ENCODE peak calls at places on chromosomes 5 and 9, in six cellular contexts. F is mucosa of descending colon; E is natural killer cell; O is HFF-Myc; I is gastrocnemius medialis; R is CD8-positive, alpha-beta T cell. V is an unnamed sample.
A peak's percentile ranks its signal among the peaks of the same experiment; 100 is the strongest.

GRCh38 chr5:133226186-133226585 is 174.4 kb downstream of the HSPA4 start:
- DNase-seq in O (no peak), R (no peak), E (no peak), F (no peak), I (no peak), V (no peak)

GRCh38 chr9:80127920-80128319 is 556.2 kb downstream of the TLE4 start:
- DNase-seq in E (no peak), F (no peak), O (no peak), I (no peak), R (no peak), V (no peak)

GRCh38 chr9:112348257-112348992 is 15.0 kb upstream of the PTBP3 start:
- DNase-seq in I (peak; percentile 61), R (peak; percentile 19), O (no peak), F (peak; percentile 94), E (peak; percentile 31), V (peak; percentile 69)

GRCh38 chr5:157520911-157521703 is 54.5 kb downstream of the ADAM19 start:
- DNase-seq in O (no peak), F (no peak), E (no peak), R (no peak), I (no peak), V (no peak)

GRCh38 chr5:179316961-179317360 is 28.3 kb downstream of the ADAMTS2 start:
- DNase-seq in I (no peak), F (no peak), R (no peak), O (no peak), E (no peak), V (no peak)

GRCh38 chr5:132069994-132070393 is 3.6 kb upstream of the CSF2 start:
- DNase-seq in I (no peak), R (no peak), E (no peak), O (no peak), F (no peak), V (no peak)

GRCh38 chr5:139468421-139468931 is 2.3 kb upstream of the SMIM33 start:
- DNase-seq in E (no peak), F (no peak), O (no peak), I (no peak), R (no peak), V (peak; percentile 59)

GRCh38 chr9:135060461-135061116 is 26.9 kb upstream of the OLFM1 start:
- DNase-seq in E (no peak), I (no peak), R (no peak), O (no peak), F (no peak), V (no peak)

GRCh38 chr9:37999501-38000189 is 69.4 kb downstream of the SHB start:
- DNase-seq in E (no peak), R (no peak), O (no peak), I (no peak), F (no peak), V (no peak)

GRCh38 chr5:78056901-78057514 is 237.5 kb downstream of the AP3B1 start:
- DNase-seq in E (no peak), O (no peak), I (no peak), R (no peak), F (no peak), V (no peak)

GRCh38 chr9:131402738-131403492 is 9.0 kb downstream of the PRRC2B start:
- DNase-seq in R (no peak), O (no peak), E (no peak), I (peak; percentile 93), F (peak; percentile 82), V (no peak)

GRCh38 chr9:126564716-126565115 is 49.0 kb upstream of the LMX1B start:
- DNase-seq in F (no peak), R (no peak), O (no peak), E (no peak), I (no peak), V (no peak)
- TF ChIP-seq CTCF in F (no peak), R (no peak), O (peak; percentile 15), E (no peak), I (no peak), V (peak; percentile 19)

GRCh38 chr9:127395491-127396252 is 1.3 kb upstream of the SLC2A8 start:
- DNase-seq in O (no peak), F (no peak), E (no peak), R (no peak), I (no peak), V (no peak)

GRCh38 chr9:127392976-127393375 is 4.0 kb upstream of the SLC2A8 start:
- DNase-seq in E (no peak), O (no peak), R (no peak), F (no peak), I (no peak), V (no peak)

GRCh38 chr9:127396253-127396807 is 639 bp upstream of the SLC2A8 start:
- DNase-seq in F (no peak), I (no peak), R (no peak), O (no peak), E (no peak), V (no peak)

GRCh38 chr9:127392166-127392565 is 4.8 kb upstream of the SLC2A8 start:
- DNase-seq in O (no peak), F (no peak), E (no peak), I (no peak), R (no peak), V (no peak)

GRCh38 chr9:127393680-127394079 is 3.3 kb upstream of the SLC2A8 start:
- DNase-seq in O (no peak), E (no peak), F (no peak), I (no peak), R (no peak), V (no peak)
- TF ChIP-seq CTCF in O (peak; percentile 10), E (no peak), F (no peak), I (no peak), R (no peak), V (no peak)

DNA sequence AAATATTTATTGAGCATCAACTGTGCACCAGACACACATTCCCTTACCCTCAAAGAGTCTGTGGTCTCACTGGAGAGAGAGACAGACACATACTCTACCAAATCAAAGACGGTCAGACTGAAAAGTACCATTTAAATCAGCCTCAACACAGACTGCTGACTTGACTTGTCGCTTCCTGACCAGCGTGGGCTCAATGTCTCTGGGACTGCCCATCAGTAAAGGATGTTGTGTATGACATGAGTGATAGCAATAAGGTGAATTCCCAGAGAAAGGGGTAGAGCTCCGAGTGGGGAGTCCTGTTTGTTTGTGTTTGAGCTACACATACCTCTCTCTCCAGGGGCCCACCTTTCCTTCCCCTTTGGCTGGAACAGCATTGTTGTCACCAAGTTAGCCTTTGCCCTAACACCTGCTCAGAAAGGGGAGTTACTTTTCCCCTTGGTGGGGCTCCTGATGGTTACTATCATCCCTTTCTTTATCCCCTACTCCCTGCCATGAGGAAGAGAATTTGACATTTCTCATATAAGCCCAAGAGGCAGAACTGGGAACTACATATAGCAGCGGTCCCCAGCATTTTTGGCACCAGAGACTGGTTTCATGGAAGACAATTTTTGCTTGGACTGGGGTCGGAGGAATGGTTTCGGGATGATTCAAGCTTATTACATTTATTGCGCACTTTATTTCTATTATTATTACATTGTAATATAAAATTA is 33.9 kb downstream of the NR4A3 start:
- DNase-seq in R (no peak), I (no peak), E (no peak), O (no peak), F (no peak), V (no peak)
- TF ChIP-seq CTCF in R (no peak), I (peak; percentile 14), E (no peak), O (no peak), F (no peak), V (peak; percentile 39)

DNA sequence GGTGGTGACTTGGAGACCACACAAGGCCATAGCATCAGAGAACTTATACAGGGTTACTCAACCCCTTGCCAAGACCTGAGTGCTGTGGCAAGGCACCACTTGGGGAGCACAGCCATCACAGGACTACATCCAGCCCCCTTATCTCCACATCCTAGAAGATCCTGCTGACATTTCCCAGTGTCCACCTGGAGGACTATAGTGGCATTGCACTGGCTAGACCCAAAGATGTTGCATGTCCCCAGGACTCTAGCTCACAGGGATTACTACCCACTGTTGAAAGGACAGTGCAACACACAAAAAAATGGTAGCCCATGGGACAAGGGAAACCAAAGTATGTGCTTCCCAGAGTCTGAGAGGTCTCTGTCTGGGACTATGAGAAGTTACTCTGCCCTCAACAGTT is 411.1 kb upstream of the NUDT12 start:
- DNase-seq in O (no peak), R (no peak), F (no peak), E (no peak), I (no peak), V (no peak)
- TF ChIP-seq CTCF in O (peak; percentile 36), R (no peak), F (no peak), E (no peak), I (no peak), V (no peak)

DNA sequence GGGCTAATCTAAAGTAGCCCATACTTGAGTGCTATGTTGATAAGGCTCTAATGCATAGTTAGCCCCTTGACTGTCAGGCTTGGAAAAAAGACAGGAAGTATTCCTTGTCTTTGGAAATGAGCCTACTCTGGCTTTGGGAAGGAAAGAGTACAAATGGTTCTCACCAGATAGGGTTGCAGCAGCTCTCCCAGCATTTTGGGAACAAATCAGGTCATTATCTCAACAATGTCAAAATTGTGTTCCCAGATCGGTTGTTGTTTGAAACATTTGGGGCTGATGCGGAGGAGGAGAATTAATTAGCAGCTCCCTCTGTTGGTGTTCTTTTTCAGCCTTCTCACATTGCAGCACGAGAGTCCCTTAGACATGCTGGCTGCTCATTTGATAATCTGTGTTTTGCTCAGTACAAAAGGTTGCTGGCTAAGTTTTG is 294.7 kb upstream of the DMRT1 start:
- DNase-seq in R (no peak), O (no peak), I (no peak), F (peak; percentile 36), E (no peak), V (no peak)
- TF ChIP-seq CTCF in R (no peak), O (peak; percentile 22), I (no peak), F (no peak), E (no peak), V (no peak)